ENCODE peak calls at places on chromosomes 16 and 17, in eight cellular contexts. X is stimulated activated CD4-positive, alpha-beta T cell treated with anti-CD3 and anti-CD28 coated beads, TNF-alpha, amount 100 ng/mL, for 48 hours; F is EL; A is activated CD4-positive, alpha-beta memory T cell treated with anti-CD3 and anti-CD28 coated beads, Interleukin-2, amount 10 ng/mL, durations not matched to agents 7 days and 5 days; G is substantia nigra; E is stimulated activated CD8-positive, alpha-beta memory T cell treated with anti-CD3 and anti-CD28 coated beads, Interleukin-15, amount 100 ng/mL, for 24 hours; U is amniotic stem cell; C is COR-L47. T is an unnamed sample.

GRCh38 chr17:17899486-17899885 is 62.7 kb upstream of the SREBF1 start:
- DNase-seq in X (no peak), F (no peak), A (no peak), G (no peak), E (no peak), U (no peak), C (no peak), T (no peak)

GRCh38 chr16:66503030-66503429 is 46.9 kb downstream of the TK2 start:
- DNase-seq in X (no peak), F (no peak), A (no peak), G (peak), E (no peak), U (no peak), C (no peak), T (no peak)

GRCh38 chr16:59067207-59067606 is 333.1 kb upstream of the GOT2 start:
- DNase-seq in X (no peak), F (peak), A (no peak), G (peak), E (no peak), U (no peak), C (no peak), T (peak)

GRCh38 chr17:61556224-61557188 is 34.5 kb downstream of the NACA2 start:
- DNase-seq in X (no peak), F (no peak), A (no peak), G (no peak), E (no peak), U (no peak), C (no peak), T (no peak)

GRCh38 chr17:81999975-82000802 is 22.5 kb downstream of the CENPX start:
- DNase-seq in X (no peak), F (no peak), A (no peak), G (no peak), E (no peak), U (no peak), C (no peak), T (no peak)

GRCh38 chr16:31064882-31065461 is 9.1 kb downstream of the ZNF668 start:
- DNase-seq in X (no peak), F (peak), A (no peak), G (no peak), E (no peak), U (peak), C (no peak), T (no peak)

GRCh38 chr16:12646490-12647274 is 157.0 kb downstream of the CPPED1 start:
- DNase-seq in X (no peak), F (peak), A (peak), G (peak), E (no peak), U (no peak), C (peak), T (no peak)

GRCh38 chr17:56694825-56695224 is 101.3 kb downstream of the NOG start:
- DNase-seq in X (no peak), F (peak), A (no peak), G (no peak), E (no peak), U (no peak), C (no peak), T (no peak)

GRCh38 chr16:47073223-47074155 is 70.3 kb downstream of the NETO2 start:
- DNase-seq in X (no peak), F (no peak), A (no peak), G (no peak), E (no peak), U (no peak), C (peak), T (no peak)

GRCh38 chr17:76791053-76791980 is 53.4 kb downstream of the MFSD11 start:
- DNase-seq in X (no peak), F (peak), A (peak), G (peak), E (no peak), U (peak), C (peak), T (peak)

GRCh38 chr17:48610282-48611211 is at the start of gene HOXB7:
- DNase-seq in X (no peak), F (no peak), A (peak), G (no peak), E (no peak), U (no peak), C (peak), T (no peak)

GRCh38 chr16:74718741-74719610 is 18.3 kb upstream of the MLKL start:
- DNase-seq in X (no peak), F (no peak), A (no peak), G (no peak), E (no peak), U (no peak), C (no peak), T (no peak)

GRCh38 chr17:67160791-67161190 is 84.2 kb downstream of the HELZ start:
- DNase-seq in X (no peak), F (no peak), A (no peak), G (no peak), E (no peak), U (no peak), C (no peak), T (no peak)

GRCh38 chr17:6913608-6914443 is 82.0 kb upstream of the ALOX12 start:
- DNase-seq in X (peak), F (peak), A (peak), G (peak), E (peak), U (peak), C (peak), T (no peak)

GRCh38 chr17:40095356-40095943 is 4.9 kb downstream of the NR1D1 start:
- DNase-seq in X (no peak), F (no peak), A (no peak), G (no peak), E (no peak), U (no peak), C (no peak), T (no peak)

GRCh38 chr16:18792836-18793433 is 2.8 kb upstream of the RPS15A start:
- DNase-seq in X (no peak), F (no peak), A (no peak), G (no peak), E (no peak), U (no peak), C (no peak), T (no peak)

GRCh38 chr17:39204245-39204644 is 4.2 kb downstream of the RPL19 start:
- DNase-seq in X (no peak), F (no peak), A (no peak), G (no peak), E (no peak), U (no peak), C (no peak), T (no peak)

GRCh38 chr17:7809086-7809790 is 24.8 kb upstream of the KDM6B start:
- DNase-seq in X (no peak), F (no peak), A (no peak), G (no peak), E (no peak), U (no peak), C (no peak), T (no peak)

GRCh38 chr16:64648282-64648681 is 473.6 kb downstream of the CDH11 start:
- DNase-seq in X (no peak), F (no peak), A (no peak), G (no peak), E (no peak), U (no peak), C (no peak), T (no peak)

GRCh38 chr17:75472119-75472518 is 15.7 kb downstream of the TMEM94 start:
- DNase-seq in X (no peak), F (no peak), A (no peak), G (no peak), E (no peak), U (no peak), C (peak), T (no peak)

GRCh38 chr17:17042851-17043667 is 802 bp downstream of the MPRIP start:
- DNase-seq in X (no peak), F (peak), A (peak), G (no peak), E (no peak), U (no peak), C (no peak), T (no peak)

GRCh38 chr16:15538484-15538883 is 104.1 kb downstream of the BMERB1 start:
- DNase-seq in X (no peak), F (no peak), A (no peak), G (no peak), E (no peak), U (no peak), C (no peak), T (no peak)

GRCh38 chr17:79543566-79543965 is 67.3 kb downstream of the RBFOX3 start:
- DNase-seq in X (no peak), F (no peak), A (no peak), G (no peak), E (no peak), U (no peak), C (no peak), T (no peak)

GRCh38 chr16:27402569-27402963 is 592 bp downstream of the IL21R start:
- DNase-seq in X (no peak), F (no peak), A (no peak), G (no peak), E (no peak), U (no peak), C (no peak), T (no peak)

GRCh38 chr17:8464941-8465340 is 29.3 kb downstream of the NDEL1 start:
- DNase-seq in X (no peak), F (no peak), A (no peak), G (no peak), E (no peak), U (no peak), C (no peak), T (no peak)